ENCODE peak calls at places on chromosomes 1 and 21, in nine cellular contexts. One of them, this sample, is unnamed.

GRCh38 chr1:232853994-232854532 is 48.8 kb downstream of the MAP10 start:
- DNase-seq in esophagus squamous epithelium: no peak
- DNase-seq in pancreas: no peak
- DNase-seq in lung: no peak
- DNase-seq in K562: no peak
- DNase-seq in aorta: no peak
- DNase-seq in ovary: no peak
- DNase-seq in endodermal cell: no peak
- DNase-seq in GM23248: peak; percentile 91
- DNase-seq in this sample: no peak

GRCh38 chr1:43021547-43022474 is 63.1 kb upstream of the SLC2A1 start:
- DNase-seq in pancreas: no peak
- DNase-seq in aorta: no peak
- DNase-seq in lung: no peak
- DNase-seq in GM23248: no peak
- DNase-seq in ovary: no peak
- DNase-seq in K562: no peak
- DNase-seq in endodermal cell: no peak
- DNase-seq in esophagus squamous epithelium: no peak
- DNase-seq in this sample: no peak

GRCh38 chr1:225998560-225999226 is 450 bp downstream of the SDE2 start:
- DNase-seq in K562: peak; percentile 42
- DNase-seq in aorta: no peak
- DNase-seq in pancreas: no peak
- DNase-seq in esophagus squamous epithelium: no peak
- DNase-seq in GM23248: peak; percentile 84
- DNase-seq in ovary: no peak
- DNase-seq in endodermal cell: no peak
- DNase-seq in lung: no peak
- DNase-seq in this sample: no peak

GRCh38 chr1:172742599-172743500 is 83.9 kb downstream of the FASLG start:
- DNase-seq in GM23248: peak; percentile 51
- DNase-seq in K562: peak; percentile 51
- DNase-seq in pancreas: no peak
- DNase-seq in esophagus squamous epithelium: no peak
- DNase-seq in ovary: no peak
- DNase-seq in lung: no peak
- DNase-seq in endodermal cell: no peak
- DNase-seq in aorta: no peak
- DNase-seq in this sample: no peak

GRCh38 chr1:15737324-15738319 is 1.6 kb downstream of the SLC25A34 start:
- DNase-seq in esophagus squamous epithelium: no peak
- DNase-seq in GM23248: no peak
- DNase-seq in ovary: no peak
- DNase-seq in K562: no peak
- DNase-seq in aorta: no peak
- DNase-seq in pancreas: no peak
- DNase-seq in endodermal cell: no peak
- DNase-seq in lung: no peak
- DNase-seq in this sample: no peak

GRCh38 chr21:37478821-37479220 is 112.2 kb downstream of the DYRK1A start:
- DNase-seq in esophagus squamous epithelium: no peak
- DNase-seq in GM23248: no peak
- DNase-seq in endodermal cell: no peak
- DNase-seq in lung: no peak
- DNase-seq in aorta: no peak
- DNase-seq in K562: no peak
- DNase-seq in ovary: no peak
- DNase-seq in pancreas: no peak
- DNase-seq in this sample: no peak

GRCh38 chr1:199741586-199741985 is 285.9 kb upstream of the NR5A2 start:
- DNase-seq in lung: no peak
- DNase-seq in aorta: no peak
- DNase-seq in ovary: no peak
- DNase-seq in K562: no peak
- DNase-seq in GM23248: no peak
- DNase-seq in endodermal cell: no peak
- DNase-seq in esophagus squamous epithelium: no peak
- DNase-seq in pancreas: no peak
- DNase-seq in this sample: no peak

GRCh38 chr1:61358770-61359455 is 276.6 kb downstream of the NFIA start:
- DNase-seq in lung: no peak
- DNase-seq in ovary: no peak
- DNase-seq in aorta: no peak
- DNase-seq in pancreas: no peak
- DNase-seq in esophagus squamous epithelium: no peak
- DNase-seq in GM23248: peak; percentile 3
- DNase-seq in K562: no peak
- DNase-seq in endodermal cell: no peak
- DNase-seq in this sample: no peak

GRCh38 chr1:216464489-216464888 is 41.2 kb upstream of the USH2A start:
- DNase-seq in pancreas: no peak
- DNase-seq in aorta: no peak
- DNase-seq in esophagus squamous epithelium: no peak
- DNase-seq in lung: no peak
- DNase-seq in K562: no peak
- DNase-seq in endodermal cell: no peak
- DNase-seq in ovary: no peak
- DNase-seq in GM23248: peak; percentile 73
- DNase-seq in this sample: no peak

GRCh38 chr1:116033322-116033721 is 57.0 kb downstream of the SLC22A15 start:
- DNase-seq in endodermal cell: no peak
- DNase-seq in esophagus squamous epithelium: no peak
- DNase-seq in lung: no peak
- DNase-seq in K562: no peak
- DNase-seq in GM23248: no peak
- DNase-seq in ovary: no peak
- DNase-seq in aorta: no peak
- DNase-seq in pancreas: no peak
- DNase-seq in this sample: no peak

GRCh38 chr1:3573499-3573898 is 37.8 kb downstream of the MEGF6 start:
- DNase-seq in K562: no peak
- DNase-seq in aorta: no peak
- DNase-seq in endodermal cell: no peak
- DNase-seq in GM23248: no peak
- DNase-seq in ovary: no peak
- DNase-seq in pancreas: no peak
- DNase-seq in lung: no peak
- DNase-seq in esophagus squamous epithelium: no peak
- DNase-seq in this sample: no peak

GRCh38 chr1:116390195-116390594 is 17.2 kb downstream of the ATP1A1 start:
- DNase-seq in esophagus squamous epithelium: no peak
- DNase-seq in aorta: no peak
- DNase-seq in GM23248: no peak
- DNase-seq in ovary: no peak
- DNase-seq in lung: no peak
- DNase-seq in endodermal cell: no peak
- DNase-seq in K562: no peak
- DNase-seq in pancreas: no peak
- DNase-seq in this sample: no peak

GRCh38 chr21:39788383-39788782 is 43.4 kb downstream of the IGSF5 start:
- DNase-seq in ovary: peak; percentile 78
- DNase-seq in K562: peak; percentile 34
- DNase-seq in esophagus squamous epithelium: no peak
- DNase-seq in GM23248: peak; percentile 48
- DNase-seq in lung: peak; percentile 89
- DNase-seq in endodermal cell: peak; percentile 92
- DNase-seq in pancreas: peak; percentile 73
- DNase-seq in aorta: peak; percentile 90
- DNase-seq in this sample: no peak

GRCh38 chr1:14946567-14947285 is 206.8 kb upstream of the TMEM51 start:
- DNase-seq in aorta: no peak
- DNase-seq in K562: no peak
- DNase-seq in esophagus squamous epithelium: no peak
- DNase-seq in endodermal cell: no peak
- DNase-seq in GM23248: peak; percentile 84
- DNase-seq in lung: no peak
- DNase-seq in ovary: no peak
- DNase-seq in pancreas: no peak
- DNase-seq in this sample: no peak

GRCh38 chr1:239755513-239755912 is 336.2 kb upstream of the FMN2 start:
- DNase-seq in endodermal cell: no peak
- DNase-seq in pancreas: no peak
- DNase-seq in K562: no peak
- DNase-seq in esophagus squamous epithelium: no peak
- DNase-seq in GM23248: no peak
- DNase-seq in ovary: no peak
- DNase-seq in aorta: no peak
- DNase-seq in lung: no peak
- DNase-seq in this sample: no peak

GRCh38 chr1:214604543-214604942 is 1.5 kb downstream of the CENPF start:
- DNase-seq in pancreas: no peak
- DNase-seq in endodermal cell: no peak
- DNase-seq in esophagus squamous epithelium: no peak
- DNase-seq in GM23248: peak; percentile 48
- DNase-seq in aorta: no peak
- DNase-seq in lung: no peak
- DNase-seq in ovary: no peak
- DNase-seq in K562: no peak
- DNase-seq in this sample: no peak

DNA sequence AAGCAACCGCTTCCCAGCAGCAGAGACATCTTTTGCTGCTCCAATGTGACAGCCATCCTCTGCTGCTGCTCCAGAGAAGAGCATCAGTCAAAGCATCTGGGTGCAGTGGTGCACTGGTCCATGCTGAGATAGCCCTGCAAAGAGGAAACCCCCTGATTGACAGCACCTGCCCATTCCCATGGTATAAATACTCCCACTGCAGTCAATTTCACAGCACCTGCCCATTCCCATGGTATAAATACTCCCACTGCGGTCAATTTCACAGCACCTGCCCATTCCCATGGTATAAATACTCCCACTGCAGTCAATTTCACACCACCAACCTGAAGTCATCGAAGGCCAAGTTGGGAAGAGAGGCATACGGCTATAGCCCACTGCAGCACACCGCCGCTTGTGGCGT is 25.5 kb downstream of the FBXO2 start:
- DNase-seq in ovary: no peak
- DNase-seq in lung: no peak
- DNase-seq in aorta: no peak
- DNase-seq in GM23248: no peak
- DNase-seq in esophagus squamous epithelium: no peak
- DNase-seq in K562: no peak
- DNase-seq in endodermal cell: no peak
- DNase-seq in pancreas: no peak
- DNase-seq in this sample: no peak
- H3K27me3 ChIP-seq in ovary: no peaks in the 10 kb centered on the region
- H3K27me3 ChIP-seq in lung: no peaks in the 10 kb centered on the region
- H3K27me3 ChIP-seq in aorta: peaks cover under 1% of the 10 kb centered on the region
- H3K27me3 ChIP-seq in GM23248: peaks cover 3% of the 10 kb centered on the region
- H3K27me3 ChIP-seq in esophagus squamous epithelium: no peaks in the 10 kb centered on the region
- H3K27me3 ChIP-seq in K562: peaks cover 66% of the 10 kb centered on the region
- H3K27me3 ChIP-seq in endodermal cell: no peaks in the 10 kb centered on the region
- H3K27me3 ChIP-seq in pancreas: no peaks in the 10 kb centered on the region
- H3K27me3 ChIP-seq in this sample: peaks cover 11% of the 10 kb centered on the region

GRCh38 chr1:27789511-27790154 is 16.6 kb downstream of the STX12 start:
- DNase-seq in pancreas: no peak
- DNase-seq in K562: no peak
- DNase-seq in GM23248: peak; percentile 62
- DNase-seq in lung: no peak
- DNase-seq in endodermal cell: no peak
- DNase-seq in ovary: no peak
- DNase-seq in esophagus squamous epithelium: no peak
- DNase-seq in aorta: no peak
- DNase-seq in this sample: no peak

GRCh38 chr1:27785763-27786162 is 12.7 kb downstream of the STX12 start:
- DNase-seq in pancreas: no peak
- DNase-seq in aorta: no peak
- DNase-seq in K562: no peak
- DNase-seq in lung: peak; percentile 42
- DNase-seq in ovary: no peak
- DNase-seq in esophagus squamous epithelium: no peak
- DNase-seq in endodermal cell: no peak
- DNase-seq in GM23248: peak; percentile 72
- DNase-seq in this sample: no peak

GRCh38 chr1:27784664-27785063 is 11.6 kb downstream of the STX12 start:
- DNase-seq in pancreas: no peak
- DNase-seq in GM23248: no peak
- DNase-seq in K562: no peak
- DNase-seq in lung: no peak
- DNase-seq in endodermal cell: no peak
- DNase-seq in ovary: no peak
- DNase-seq in aorta: no peak
- DNase-seq in esophagus squamous epithelium: no peak
- DNase-seq in this sample: no peak

GRCh38 chr1:27782950-27783349 is 9.9 kb downstream of the STX12 start:
- DNase-seq in aorta: no peak
- DNase-seq in lung: no peak
- DNase-seq in endodermal cell: no peak
- DNase-seq in esophagus squamous epithelium: no peak
- DNase-seq in pancreas: no peak
- DNase-seq in GM23248: no peak
- DNase-seq in K562: no peak
- DNase-seq in ovary: no peak
- DNase-seq in this sample: no peak

GRCh38 chr1:27787895-27788294 is 14.9 kb downstream of the STX12 start:
- DNase-seq in GM23248: peak; percentile 86
- DNase-seq in endodermal cell: no peak
- DNase-seq in ovary: no peak
- DNase-seq in esophagus squamous epithelium: no peak
- DNase-seq in lung: no peak
- DNase-seq in K562: no peak
- DNase-seq in aorta: no peak
- DNase-seq in pancreas: no peak
- DNase-seq in this sample: no peak
- H3K9me3 ChIP-seq in GM23248: no peaks in the 10 kb centered on the region
- H3K9me3 ChIP-seq in endodermal cell: peaks cover 9% of the 10 kb centered on the region
- H3K9me3 ChIP-seq in ovary: no peaks in the 10 kb centered on the region
- H3K9me3 ChIP-seq in esophagus squamous epithelium: no peaks in the 10 kb centered on the region
- H3K9me3 ChIP-seq in lung: no peaks in the 10 kb centered on the region
- H3K9me3 ChIP-seq in K562: peaks cover 3% of the 10 kb centered on the region
- H3K9me3 ChIP-seq in aorta: no peaks in the 10 kb centered on the region
- H3K9me3 ChIP-seq in pancreas: no peaks in the 10 kb centered on the region
- H3K9me3 ChIP-seq in this sample: no peaks in the 10 kb centered on the region

GRCh38 chr1:7629011-7629410 is 142.1 kb upstream of the VAMP3 start:
- DNase-seq in aorta: no peak
- DNase-seq in lung: no peak
- DNase-seq in esophagus squamous epithelium: no peak
- DNase-seq in ovary: no peak
- DNase-seq in GM23248: no peak
- DNase-seq in K562: no peak
- DNase-seq in endodermal cell: no peak
- DNase-seq in pancreas: no peak
- DNase-seq in this sample: no peak
- H3K27me3 ChIP-seq in aorta: no peaks in the 10 kb centered on the region
- H3K27me3 ChIP-seq in lung: no peaks in the 10 kb centered on the region
- H3K27me3 ChIP-seq in esophagus squamous epithelium: no peaks in the 10 kb centered on the region
- H3K27me3 ChIP-seq in ovary: no peaks in the 10 kb centered on the region
- H3K27me3 ChIP-seq in GM23248: peaks cover 51% of the 10 kb centered on the region
- H3K27me3 ChIP-seq in K562: peaks cover 91% of the 10 kb centered on the region
- H3K27me3 ChIP-seq in endodermal cell: no peaks in the 10 kb centered on the region
- H3K27me3 ChIP-seq in pancreas: no peaks in the 10 kb centered on the region
- H3K27me3 ChIP-seq in this sample: peaks cover 23% of the 10 kb centered on the region

DNA sequence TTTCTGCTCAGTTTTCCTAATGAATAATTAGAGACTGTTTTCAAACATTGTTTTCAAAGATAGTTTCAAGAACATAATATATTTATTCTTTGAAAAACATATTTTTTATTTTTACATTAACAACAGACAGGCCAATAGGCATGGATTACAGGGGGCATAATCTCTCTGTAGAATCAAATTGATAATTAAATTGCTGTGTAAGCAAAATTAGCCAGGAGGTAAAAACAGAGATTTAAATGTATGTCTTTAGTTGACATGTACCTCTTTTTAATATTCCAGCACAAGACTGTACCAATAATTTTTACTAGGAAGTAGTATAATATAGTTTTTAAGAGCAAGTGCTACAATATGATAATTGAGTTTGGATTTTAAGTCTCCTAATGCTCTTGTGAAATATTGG is 1444.5 kb downstream of the BRINP3 start:
- DNase-seq in aorta: no peak
- DNase-seq in endodermal cell: no peak
- DNase-seq in GM23248: no peak
- DNase-seq in pancreas: no peak
- DNase-seq in K562: no peak
- DNase-seq in ovary: no peak
- DNase-seq in esophagus squamous epithelium: no peak
- DNase-seq in lung: no peak
- DNase-seq in this sample: no peak
- H3K9me3 ChIP-seq in aorta: no peaks in the 10 kb centered on the region
- H3K9me3 ChIP-seq in endodermal cell: no peaks in the 10 kb centered on the region
- H3K9me3 ChIP-seq in GM23248: no peaks in the 10 kb centered on the region
- H3K9me3 ChIP-seq in pancreas: no peaks in the 10 kb centered on the region
- H3K9me3 ChIP-seq in K562: no peaks in the 10 kb centered on the region
- H3K9me3 ChIP-seq in ovary: no peaks in the 10 kb centered on the region
- H3K9me3 ChIP-seq in esophagus squamous epithelium: no peaks in the 10 kb centered on the region
- H3K9me3 ChIP-seq in lung: no peaks in the 10 kb centered on the region
- H3K9me3 ChIP-seq in this sample: no peaks in the 10 kb centered on the region

This sample was measured in CD4-positive, alpha-beta T cell.